ENCODE peak calls at places on chromosomes 16 and 17, in ten cellular contexts. N, Y, H, F, I, B, Z, G, M and T are unnamed samples.
A peak's percentile ranks its signal among the peaks of the same experiment; 100 is the strongest.

GRCh38 chr17:4852504-4853075 is 19.4 kb downstream of the MINK1 start:
- DNase-seq in N (no peak), Y (peak; percentile 63), M (no peak), H (peak; percentile 69), B (no peak), Z (no peak), G (no peak), F (no peak), I (no peak), T (no peak)

GRCh38 chr17:57811633-57812280 is 38.1 kb downstream of the MRPS23 start:
- DNase-seq in I (no peak), B (no peak), F (no peak), Z (no peak), Y (peak; percentile 12), N (no peak), G (no peak), M (no peak), H (no peak), T (no peak)

GRCh38 chr17:41211845-41212466 is 14.5 kb upstream of the KRTAP9-2 start:
- DNase-seq in F (no peak), Y (peak; percentile 3), B (no peak), Z (peak; percentile 52), N (no peak), G (no peak), H (no peak), M (no peak), I (no peak), T (peak; percentile 11)

GRCh38 chr16:89155184-89155679 is 16.3 kb upstream of the CDH15 start:
- DNase-seq in B (no peak), M (no peak), Y (peak; percentile 37), G (no peak), N (no peak), F (no peak), Z (peak; percentile 52), H (no peak), I (no peak), T (peak; percentile 61)

GRCh38 chr17:50501054-50501453 is 7.2 kb upstream of the MYCBPAP start:
- DNase-seq in N (no peak), M (no peak), Y (peak; percentile 59), H (peak; percentile 52), Z (no peak), F (peak; percentile 35), I (no peak), G (no peak), B (peak; percentile 56), T (no peak)

GRCh38 chr17:19337712-19338023 is 24.9 kb downstream of the B9D1 start:
- DNase-seq in F (no peak), N (no peak), G (no peak), B (no peak), Z (no peak), H (no peak), I (no peak), Y (no peak), M (no peak), T (no peak)

GRCh38 chr16:14337303-14338191 is 266.4 kb downstream of the MRTFB start:
- DNase-seq in H (no peak), G (no peak), Y (no peak), I (no peak), B (no peak), F (no peak), M (no peak), Z (no peak), N (no peak), T (no peak)

GRCh38 chr17:10200645-10201044 is 2.2 kb upstream of the GAS7 start:
- DNase-seq in Y (no peak), G (no peak), Z (no peak), I (no peak), F (no peak), H (no peak), B (no peak), N (no peak), M (no peak), T (no peak)

GRCh38 chr17:61454932-61455753 is 2.9 kb downstream of the TBX4 start:
- DNase-seq in B (no peak), G (no peak), N (no peak), I (no peak), Y (no peak), M (no peak), H (no peak), Z (no peak), F (no peak), T (no peak)

GRCh38 chr16:85651822-85652430 is 36.8 kb downstream of the GINS2 start:
- DNase-seq in G (no peak), I (no peak), Y (peak; percentile 16), N (no peak), B (no peak), H (no peak), M (no peak), Z (no peak), F (no peak), T (no peak)

GRCh38 chr17:4448197-4448980 is 14.6 kb downstream of the SPNS3 start:
- DNase-seq in Y (no peak), H (no peak), F (no peak), N (no peak), Z (no peak), I (no peak), M (no peak), B (no peak), G (no peak), T (no peak)

GRCh38 chr17:72930031-72930430 is 162.5 kb downstream of the SLC39A11 start:
- DNase-seq in H (no peak), M (no peak), F (no peak), N (no peak), B (no peak), Y (no peak), G (no peak), I (no peak), Z (no peak), T (no peak)

GRCh38 chr17:40915199-40915661 is 22.2 kb downstream of the KRT23 start:
- DNase-seq in G (no peak), N (no peak), Y (peak; percentile 87), F (no peak), H (peak; percentile 86), I (no peak), B (no peak), M (no peak), Z (peak; percentile 96), T (peak; percentile 57)

GRCh38 chr16:9437115-9437514 is 345.7 kb downstream of the HAPSTR1 start:
- DNase-seq in B (no peak), M (no peak), I (no peak), Y (no peak), N (no peak), Z (no peak), G (no peak), H (peak; percentile 7), F (no peak), T (no peak)

GRCh38 chr17:21089145-21089544 is 37.6 kb upstream of the DHRS7B start:
- DNase-seq in M (no peak), Z (peak; percentile 39), F (no peak), H (peak; percentile 73), I (no peak), Y (no peak), B (no peak), G (no peak), N (no peak), T (no peak)

GRCh38 chr17:7393613-7394451 is 493 bp downstream of the PLSCR3 start:
- DNase-seq in G (no peak), H (peak; percentile 26), Y (peak; percentile 33), M (no peak), N (no peak), I (peak; percentile 57), F (peak; percentile 69), B (peak; percentile 66), Z (no peak), T (no peak)

GRCh38 chr16:59192551-59193199 is 458.6 kb upstream of the GOT2 start:
- DNase-seq in G (no peak), B (peak; percentile 32), Z (no peak), M (no peak), Y (no peak), N (no peak), I (no peak), H (peak; percentile 54), F (peak; percentile 36), T (no peak)

GRCh38 chr16:649646-650045 is 481 bp downstream of the WDR90 start:
- DNase-seq in G (no peak), N (no peak), F (peak; percentile 33), Y (no peak), H (peak; percentile 33), Z (no peak), M (no peak), B (peak; percentile 41), I (no peak), T (no peak)